ENCODE peak calls at places on chromosomes 3 and 15, in four cellular contexts. I, Z, C and U are unnamed samples.

GRCh38 chr3:21717272-21717671 is 33.7 kb downstream of the ZNF385D start:
- DNase-seq in Z (no peak), I (no peak), C (no peak), U (no peak)

GRCh38 chr3:59843816-59844215 is 794.0 kb upstream of the CFAP20DC start:
- DNase-seq in C (no peak), I (no peak), Z (no peak), U (no peak)

GRCh38 chr15:87829651-87830050 is 426.9 kb downstream of the NTRK3 start:
- DNase-seq in I (no peak), Z (no peak), C (no peak), U (no peak)

GRCh38 chr15:88981244-88982215 is 68.4 kb upstream of the MFGE8 start:
- DNase-seq in I (no peak), Z (no peak), C (no peak), U (no peak)

GRCh38 chr3:4416961-4417360 is 50.1 kb downstream of the SUMF1 start:
- DNase-seq in I (peak; percentile 64), C (no peak), Z (no peak), U (no peak)

GRCh38 chr3:134898315-134898714 is 103.3 kb downstream of the EPHB1 start:
- DNase-seq in Z (no peak), I (no peak), C (no peak), U (no peak)

GRCh38 chr3:156433910-156434309 is 121.0 kb downstream of the SSR3 start:
- DNase-seq in I (no peak), Z (no peak), C (no peak), U (no peak)

GRCh38 chr3:4474683-4475490 is 7.8 kb upstream of the SUMF1 start:
- DNase-seq in I (peak; percentile 41), C (no peak), Z (peak; percentile 70), U (no peak)

GRCh38 chr15:31434418-31435255 is 108.0 kb downstream of the KLF13 start:
- DNase-seq in C (peak; percentile 74), I (no peak), Z (peak; percentile 99), U (no peak)

GRCh38 chr3:142553741-142554140 is 24.8 kb downstream of the ATR start:
- DNase-seq in C (no peak), I (no peak), Z (no peak), U (no peak)

GRCh38 chr15:42576776-42577175 is 1.4 kb downstream of the STARD9 start:
- DNase-seq in C (peak; percentile 34), Z (peak; percentile 27), I (no peak), U (no peak)

GRCh38 chr3:39809995-39810595 is 686 bp downstream of the MYRIP start:
- DNase-seq in C (peak; percentile 27), I (no peak), Z (no peak), U (no peak)

GRCh38 chr3:133851266-133851906 is 44.3 kb downstream of the RAB6B start:
- DNase-seq in Z (peak; percentile 47), C (peak; percentile 23), I (no peak), U (no peak)

GRCh38 chr15:101127503-101128076 is 124.3 kb downstream of the CHSY1 start:
- DNase-seq in I (peak; percentile 63), C (peak; percentile 64), Z (peak; percentile 75), U (peak; percentile 37)

GRCh38 chr3:69861556-69861955 is 122.3 kb downstream of the MITF start:
- DNase-seq in Z (no peak), I (no peak), C (no peak), U (no peak)

GRCh38 chr3:149247025-149247710 is 25.5 kb upstream of the CP start:
- DNase-seq in Z (no peak), I (no peak), C (no peak), U (no peak)

GRCh38 chr3:171218069-171218468 is 191.5 kb upstream of the SLC2A2 start:
- DNase-seq in Z (no peak), C (no peak), I (no peak), U (no peak)

GRCh38 chr15:68620721-68621528 is 42.1 kb downstream of the CORO2B start:
- DNase-seq in Z (no peak), C (no peak), I (peak; percentile 73), U (peak; percentile 82)

GRCh38 chr3:107045791-107046190 is 331.4 kb upstream of the CCDC54 start:
- DNase-seq in C (no peak), I (no peak), Z (no peak), U (no peak)

GRCh38 chr3:7657214-7658112 is 796.5 kb downstream of the GRM7 start:
- DNase-seq in C (no peak), I (no peak), Z (no peak), U (no peak)

GRCh38 chr3:106130384-106131084 is 261.7 kb upstream of the CBLB start:
- DNase-seq in I (no peak), Z (no peak), C (no peak), U (no peak)

GRCh38 chr15:72313881-72314280 is 6.1 kb downstream of the CELF6 start:
- DNase-seq in Z (no peak), C (no peak), I (no peak), U (no peak)

GRCh38 chr3:6994081-6994668 is 133.3 kb downstream of the GRM7 start:
- DNase-seq in C (no peak), I (no peak), Z (no peak), U (no peak)

GRCh38 chr15:87219650-87220615 is 1036.6 kb downstream of the NTRK3 start:
- DNase-seq in I (no peak), Z (no peak), C (no peak), U (no peak)

GRCh38 chr3:149777414-149778214 is 14.7 kb downstream of the ANKUB1 start:
- DNase-seq in I (no peak), Z (no peak), C (no peak), U (no peak)

GRCh38 chr3:62585861-62586260 is 212.5 kb upstream of the FEZF2 start:
- DNase-seq in Z (no peak), I (no peak), C (no peak), U (no peak)

GRCh38 chr3:62587169-62587568 is 213.8 kb upstream of the FEZF2 start:
- DNase-seq in I (no peak), C (no peak), Z (no peak), U (no peak)

GRCh38 chr3:62587579-62588031 is 214.3 kb upstream of the FEZF2 start:
- DNase-seq in Z (no peak), C (no peak), I (no peak), U (no peak)

GRCh38 chr3:62586356-62586755 is 213.0 kb upstream of the FEZF2 start:
- DNase-seq in Z (no peak), I (no peak), C (no peak), U (no peak)

GRCh38 chr3:62589078-62589477 is 215.7 kb upstream of the FEZF2 start:
- DNase-seq in I (no peak), Z (no peak), C (no peak), U (no peak)
- TF ChIP-seq CTCF in I (no peak), Z (no peak), C (no peak), U (no peak)

GRCh38 chr3:10933958-10934481 is 58.5 kb upstream of the SLC6A1 start:
- DNase-seq in C (no peak), Z (no peak), I (no peak), U (no peak)
- TF ChIP-seq CTCF in C (no peak), Z (no peak), I (no peak), U (no peak)

GRCh38 chr3:185822221-185822956 is 2.5 kb downstream of the IGF2BP2 start:
- DNase-seq in C (no peak), Z (no peak), I (no peak), U (no peak)

GRCh38 chr3:185822957-185823279 is 1.9 kb downstream of the IGF2BP2 start:
- DNase-seq in I (no peak), Z (no peak), C (no peak), U (no peak)

GRCh38 chr3:185824467-185825378 is at the start of gene IGF2BP2:
- DNase-seq in I (no peak), Z (peak; percentile 64), C (peak; percentile 87), U (peak; percentile 26)

GRCh38 chr3:185824051-185824466 is 783 bp downstream of the IGF2BP2 start:
- DNase-seq in I (no peak), C (peak; percentile 58), Z (no peak), U (no peak)

GRCh38 chr3:185823280-185824044 is 1.4 kb downstream of the IGF2BP2 start:
- DNase-seq in Z (peak; percentile 37), C (peak; percentile 70), I (no peak), U (no peak)
- TF ChIP-seq CTCF in Z (no peak), C (no peak), I (no peak), U (no peak)

GRCh38 chr3:94310736-94311135 is 247.9 kb downstream of the NSUN3 start:
- DNase-seq in C (no peak), Z (no peak), I (no peak), U (no peak)

GRCh38 chr3:94311651-94312050 is 248.8 kb downstream of the NSUN3 start:
- DNase-seq in I (no peak), C (no peak), Z (no peak), U (no peak)

GRCh38 chr3:94307588-94307987 is 244.7 kb downstream of the NSUN3 start:
- DNase-seq in C (no peak), I (no peak), Z (no peak), U (no peak)

GRCh38 chr3:94305835-94306685 is 243.2 kb downstream of the NSUN3 start:
- DNase-seq in I (no peak), Z (no peak), C (no peak), U (no peak)

GRCh38 chr3:94308767-94309166 is 245.9 kb downstream of the NSUN3 start:
- DNase-seq in I (no peak), C (no peak), Z (no peak), U (no peak)
- TF ChIP-seq CTCF in I (no peak), C (no peak), Z (no peak), U (no peak)

GRCh38 chr15:29613951-29614382 is 208.3 kb downstream of the TJP1 start:
- DNase-seq in Z (no peak), C (no peak), I (no peak), U (no peak)
- TF ChIP-seq CTCF in Z (no peak), C (no peak), I (no peak), U (no peak)

GRCh38 chr3:76990606-76991005 is 49.3 kb upstream of the ROBO2 start:
- DNase-seq in C (no peak), I (no peak), Z (no peak), U (no peak)
- TF ChIP-seq CTCF in C (no peak), I (no peak), Z (no peak), U (no peak)

GRCh38 chr3:37556789-37557301 is 304.8 kb upstream of the CTDSPL start:
- DNase-seq in C (no peak), I (no peak), Z (no peak), U (no peak)

GRCh38 chr3:37558580-37558979 is 303.1 kb upstream of the CTDSPL start:
- DNase-seq in I (no peak), C (no peak), Z (no peak), U (no peak)

GRCh38 chr3:37559461-37559860 is 302.2 kb upstream of the CTDSPL start:
- DNase-seq in I (no peak), Z (no peak), C (no peak), U (no peak)

GRCh38 chr3:37554364-37554763 is 307.3 kb upstream of the CTDSPL start:
- DNase-seq in Z (no peak), I (no peak), C (no peak), U (no peak)
- TF ChIP-seq CTCF in Z (no peak), I (no peak), C (no peak), U (no peak)